ENCODE peak calls at places on chromosome 7, in five cellular contexts. P is testis, R is heart right ventricle, Q is PC-9, Y is astrocyte of the spinal cord. G is an unnamed sample.

GRCh38 chr7:96414931-96415292 is 93.0 kb upstream of the SLC25A13 start:
- DNase-seq in P (peak), R (peak), Q (no peak), Y (peak), G (peak)

GRCh38 chr7:74092321-74092963 is 8.8 kb downstream of the LIMK1 start:
- DNase-seq in P (no peak), R (peak), Q (no peak), Y (no peak), G (no peak)

GRCh38 chr7:96418600-96418999 is 96.7 kb upstream of the SLC25A13 start:
- DNase-seq in P (no peak), R (no peak), Q (no peak), Y (no peak), G (no peak)

GRCh38 chr7:134693256-134693655 is 46.6 kb downstream of the BPGM start:
- DNase-seq in P (no peak), R (no peak), Q (no peak), Y (peak), G (no peak)

GRCh38 chr7:27248911-27249723 is 6.5 kb downstream of the EVX1 start:
- DNase-seq in P (no peak), R (no peak), Q (no peak), Y (no peak), G (no peak)

GRCh38 chr7:104791065-104791464 is 222.9 kb upstream of the KMT2E start:
- DNase-seq in P (no peak), R (no peak), Q (no peak), Y (peak), G (peak)

GRCh38 chr7:132124575-132124974 is 451.7 kb downstream of the PLXNA4 start:
- DNase-seq in P (no peak), R (no peak), Q (no peak), Y (no peak), G (no peak)

GRCh38 chr7:35985126-35985754 is 167.8 kb upstream of the EEPD1 start:
- DNase-seq in P (peak), R (peak), Q (peak), Y (peak), G (no peak)

GRCh38 chr7:129553861-129554530 is 51.7 kb downstream of the SMKR1 start:
- DNase-seq in P (no peak), R (no peak), Q (no peak), Y (peak), G (no peak)

GRCh38 chr7:16791895-16792294 is 12.9 kb downstream of the AGR2 start:
- DNase-seq in P (no peak), R (no peak), Q (peak), Y (no peak), G (no peak)

GRCh38 chr7:24821045-24821853 is 64.0 kb upstream of the GSDME start:
- DNase-seq in P (peak), R (no peak), Q (peak), Y (peak), G (no peak)

GRCh38 chr7:26863504-26864308 is 684 bp downstream of the SKAP2 start:
- DNase-seq in P (no peak), R (peak), Q (peak), Y (peak), G (no peak)

GRCh38 chr7:51693258-51693657 is 376.6 kb upstream of the COBL start:
- DNase-seq in P (no peak), R (no peak), Q (no peak), Y (no peak), G (no peak)

GRCh38 chr7:74405191-74405898 is 48.4 kb upstream of the GTF2IRD1 start:
- DNase-seq in P (no peak), R (no peak), Q (no peak), Y (no peak), G (no peak)

GRCh38 chr7:120780938-120781337 is 77.0 kb downstream of the TSPAN12 start:
- DNase-seq in P (no peak), R (no peak), Q (no peak), Y (no peak), G (no peak)

GRCh38 chr7:128929201-128929808 is 8.4 kb upstream of the IRF5 start:
- DNase-seq in P (no peak), R (no peak), Q (no peak), Y (no peak), G (no peak)

GRCh38 chr7:33872870-33873269 is 32.5 kb upstream of the BMPER start:
- DNase-seq in P (no peak), R (no peak), Q (no peak), Y (no peak), G (no peak)

GRCh38 chr7:18974803-18975202 is 142.6 kb downstream of the TWIST1 start:
- DNase-seq in P (no peak), R (no peak), Q (no peak), Y (peak), G (no peak)

GRCh38 chr7:30225863-30226361 is 58.5 kb upstream of the ZNRF2 start:
- DNase-seq in P (peak), R (peak), Q (peak), Y (peak), G (peak)

DNA sequence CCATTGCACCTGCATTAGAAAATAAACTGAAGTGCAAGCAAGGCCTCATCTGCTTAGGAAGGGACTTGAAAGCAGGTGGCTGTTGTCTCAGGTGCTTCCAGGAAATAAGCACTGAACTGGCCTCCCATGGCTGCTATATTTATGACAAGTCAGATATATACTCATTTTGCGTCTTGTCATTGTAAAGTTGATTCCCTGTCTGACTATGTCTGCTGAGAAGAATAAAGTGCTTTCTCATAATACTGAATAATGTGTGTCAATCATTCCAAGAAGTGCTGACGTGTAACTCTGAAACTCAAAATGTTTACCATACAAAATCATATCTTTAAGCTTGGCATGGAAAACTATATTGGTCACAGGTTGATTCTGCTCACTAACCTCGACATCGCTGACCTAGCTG is 44.9 kb upstream of the SVOPL start:
- DNase-seq in P (no peak), R (no peak), Q (no peak), Y (no peak), G (no peak)
- TF ChIP-seq CTCF in P (no peak), R (no peak), Q (no peak), Y (no peak), G (no peak)

GRCh38 chr7:101804087-101804631 is 13.3 kb upstream of the CUX1 start:
- DNase-seq in P (no peak), R (no peak), Q (no peak), Y (no peak), G (no peak)
- H3K4me3 ChIP-seq in P (no peak), R (no peak), Q (no peak), Y (no peak), G (no peak)

DNA sequence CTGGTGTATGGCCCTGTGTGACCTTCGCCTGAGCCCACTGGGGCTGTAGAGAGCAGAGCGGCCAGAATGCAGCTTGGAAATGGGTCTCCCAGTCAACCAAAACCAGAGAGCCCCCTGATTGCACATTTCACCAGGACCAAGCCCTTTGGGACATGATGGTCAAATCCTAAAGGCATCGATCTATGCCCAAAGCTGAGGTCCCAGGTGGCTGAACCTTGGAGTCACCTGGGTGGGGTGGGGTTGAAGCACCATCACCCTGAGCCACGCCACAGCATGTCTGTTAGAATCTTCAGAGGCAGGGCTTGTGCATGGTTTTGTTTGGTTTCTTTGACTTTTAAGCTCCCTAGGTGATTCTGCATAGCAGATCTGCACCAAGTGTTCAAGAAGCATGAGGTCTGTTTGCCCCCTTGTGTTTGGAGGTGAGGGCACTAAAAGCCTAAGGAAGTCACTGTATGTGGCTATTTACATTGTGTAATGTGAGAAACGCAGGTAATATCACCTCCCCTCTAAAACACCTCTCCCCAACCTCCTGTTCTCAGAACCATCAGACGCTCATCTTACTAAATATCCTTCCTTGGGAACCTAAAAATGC is 9.6 kb downstream of the PKD1L1 start:
- DNase-seq in P (no peak), R (no peak), Q (peak), Y (no peak), G (peak)
- TF ChIP-seq CTCF in P (no peak), R (no peak), Q (peak), Y (peak), G (peak)

DNA sequence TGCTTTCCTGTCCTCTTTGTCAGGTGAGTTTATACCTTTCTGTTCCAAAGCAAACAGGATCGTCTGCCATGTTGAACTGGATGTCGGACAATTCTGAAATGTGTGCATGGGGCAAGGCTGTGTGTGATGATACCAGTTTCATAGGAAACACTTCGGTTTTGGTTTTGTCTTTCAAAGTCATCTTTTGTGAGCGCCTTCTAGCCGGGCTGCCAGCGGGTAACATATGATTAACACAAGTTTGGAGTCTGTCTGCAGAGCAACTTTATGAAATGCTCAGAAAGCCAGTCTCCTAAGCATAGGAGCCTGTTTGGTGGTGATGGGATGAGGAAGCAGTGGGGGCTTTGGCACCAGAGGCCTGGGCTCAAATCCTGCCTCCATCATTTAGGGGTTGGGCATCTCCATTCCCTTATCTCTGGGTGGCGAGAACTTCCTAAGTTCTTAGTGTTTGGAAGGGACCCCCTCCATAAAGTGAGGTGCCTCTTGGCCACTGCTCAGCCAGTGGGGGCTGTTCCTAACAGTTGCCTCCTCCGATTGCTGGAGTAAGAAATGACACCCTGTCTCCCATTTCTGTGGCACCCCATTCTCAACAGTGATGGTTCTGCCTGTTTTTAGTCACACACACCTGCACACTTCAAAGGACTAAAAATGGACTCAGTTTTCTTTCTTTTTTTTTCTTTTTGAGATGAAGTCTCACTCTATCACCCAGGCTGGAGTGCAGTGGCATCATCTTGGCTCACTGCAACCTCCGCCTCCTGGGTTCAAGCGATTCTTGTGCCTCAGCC is 36.8 kb downstream of the CUX1 start:
- DNase-seq in P (no peak), R (no peak), Q (no peak), Y (no peak), G (no peak)
- H3K4me3 ChIP-seq in P (no peak), R (no peak), Q (no peak), Y (no peak), G (no peak)